ENCODE peak calls at places on chromosomes 11 and 22, in four cellular contexts. P is aorta; X is activated T-helper 9 cell treated with anti-CD3 and anti-CD28 coated beads, Interleukin-2, amount 50 U/mL, for 16 hours; B is substantia nigra. M is an unnamed sample.
A peak's percentile ranks its signal among the peaks of the same experiment; 100 is the strongest.

GRCh38 chr11:8765294-8765693 is 82.7 kb downstream of the RPL27A start:
- DNase-seq in X (no peak), B (no peak), P (no peak), M (no peak)

GRCh38 chr22:39545310-39546063 is 12.9 kb upstream of the RPS19BP1 start:
- DNase-seq in X (peak; percentile 54), P (no peak), B (no peak), M (no peak)

GRCh38 chr11:79708319-79708928 is 267.6 kb upstream of the TENM4 start:
- DNase-seq in P (no peak), B (no peak), X (no peak), M (no peak)

GRCh38 chr11:10930224-10930960 is 72.5 kb upstream of the ZBED5 start:
- DNase-seq in X (no peak), P (no peak), B (no peak), M (no peak)

GRCh38 chr11:105538531-105538930 is 71.3 kb upstream of the GRIA4 start:
- DNase-seq in X (no peak), B (no peak), P (no peak), M (no peak)

GRCh38 chr11:19614370-19614936 is 98.2 kb upstream of the NAV2 start:
- DNase-seq in P (no peak), X (no peak), B (no peak), M (no peak)

GRCh38 chr11:115080923-115081322 is 402.6 kb downstream of the NXPE2 start:
- DNase-seq in X (no peak), B (no peak), P (no peak), M (no peak)

GRCh38 chr11:34512810-34513673 is 552 bp downstream of the ELF5 start:
- DNase-seq in X (peak; percentile 16), P (no peak), B (peak; percentile 56), M (no peak)

GRCh38 chr11:34292546-34292945 is 65.3 kb downstream of the ABTB2 start:
- DNase-seq in B (no peak), X (no peak), P (no peak), M (no peak)

GRCh38 chr11:15551897-15552851 is 437.5 kb downstream of the INSC start:
- DNase-seq in P (no peak), X (no peak), B (no peak), M (no peak)

GRCh38 chr11:132623496-132623895 is 908.8 kb downstream of the OPCML start:
- DNase-seq in B (no peak), P (no peak), X (no peak), M (no peak)